ENCODE peak calls at places on chromosomes 7 and 10, in four cellular contexts. U is IMR-90, X is H1, F is H9. E is an unnamed sample.

GRCh38 chr7:105277341-105277740 is 111.4 kb downstream of the SRPK2 start:
- DNase-seq in X (no peak), U (peak), F (no peak), E (no peak)

GRCh38 chr10:93152136-93152535 is 78.4 kb downstream of the CYP26A1 start:
- DNase-seq in X (no peak), F (no peak), U (peak), E (peak)

GRCh38 chr7:130505753-130506152 is 13.9 kb downstream of the MEST start:
- DNase-seq in X (no peak), U (peak), F (no peak), E (peak)

GRCh38 chr7:142420554-142421362 is 162.9 kb upstream of the PRSS58 start:
- DNase-seq in X (no peak), U (peak), F (peak), E (peak)

GRCh38 chr10:78405781-78406180 is 372.1 kb downstream of the RPS24 start:
- DNase-seq in U (no peak), X (no peak), F (no peak), E (no peak)

GRCh38 chr7:1289681-1290261 is 57.1 kb downstream of the UNCX start:
- DNase-seq in U (no peak), X (no peak), F (no peak), E (peak)

GRCh38 chr10:119365773-119366640 is 158.6 kb downstream of the GRK5 start:
- DNase-seq in F (no peak), X (no peak), U (peak), E (peak)

GRCh38 chr7:81926154-81926553 is 156.3 kb upstream of the HGF start:
- DNase-seq in U (peak), F (no peak), X (no peak), E (no peak)

GRCh38 chr10:86376852-86377796 is 10.5 kb upstream of the GRID1 start:
- DNase-seq in F (peak), X (no peak), U (peak), E (peak)

GRCh38 chr7:45192546-45193177 is 35.1 kb downstream of the RAMP3 start:
- DNase-seq in U (no peak), X (no peak), F (peak), E (no peak)

GRCh38 chr10:98242823-98243222 is 25.2 kb downstream of the LOXL4 start:
- DNase-seq in F (no peak), U (peak), X (no peak), E (peak)

GRCh38 chr10:87771871-87772500 is 46.0 kb downstream of the ATAD1 start:
- DNase-seq in U (peak), X (no peak), F (no peak), E (peak)

GRCh38 chr7:3294432-3295100 is 6.5 kb upstream of the SDK1 start:
- DNase-seq in X (no peak), F (peak), U (no peak), E (no peak)

GRCh38 chr10:1177936-1178335 is 121.8 kb downstream of the WDR37 start:
- DNase-seq in F (no peak), X (no peak), U (no peak), E (no peak)

GRCh38 chr7:12436126-12436525 is 32.5 kb upstream of the VWDE start:
- DNase-seq in X (no peak), U (no peak), F (no peak), E (no peak)

GRCh38 chr7:94877731-94878670 is 29.4 kb upstream of the PPP1R9A start:
- DNase-seq in F (no peak), U (no peak), X (no peak), E (no peak)

GRCh38 chr7:51121945-51122425 is 194.6 kb downstream of the COBL start:
- DNase-seq in U (no peak), F (no peak), X (no peak), E (no peak)

GRCh38 chr7:25786958-25787730 is 364.9 kb upstream of the NFE2L3 start:
- DNase-seq in X (no peak), U (no peak), F (no peak), E (peak)

GRCh38 chr10:115844592-115844991 is 428.4 kb downstream of the GFRA1 start:
- DNase-seq in U (no peak), F (no peak), X (no peak), E (peak)

GRCh38 chr10:60816624-60817023 is 38.3 kb downstream of the CDK1 start:
- DNase-seq in F (no peak), X (no peak), U (peak), E (peak)

GRCh38 chr7:164882-165660 is 27.3 kb upstream of the FAM20C start:
- DNase-seq in F (no peak), X (no peak), U (no peak), E (no peak)

GRCh38 chr7:124349443-124349842 is 316.6 kb upstream of the TMEM229A start:
- DNase-seq in F (no peak), U (no peak), X (no peak), E (no peak)

GRCh38 chr7:17506090-17506489 is 207.6 kb downstream of the AHR start:
- DNase-seq in F (no peak), U (peak), X (no peak), E (no peak)

GRCh38 chr7:138065827-138066226 is 10.4 kb upstream of the AKR1D1 start:
- DNase-seq in X (no peak), U (no peak), F (no peak), E (no peak)

GRCh38 chr10:77965294-77965693 is 38.7 kb upstream of the DLG5 start:
- DNase-seq in U (peak), F (no peak), X (no peak), E (no peak)

GRCh38 chr7:121563177-121563576 is 167.1 kb upstream of the FAM3C start:
- DNase-seq in F (no peak), U (no peak), X (no peak), E (no peak)

GRCh38 chr7:151716339-151716722 is 160.6 kb downstream of the PRKAG2 start:
- DNase-seq in X (no peak), U (no peak), F (no peak), E (no peak)

GRCh38 chr10:124696446-124697392 is 47.5 kb downstream of the FAM53B start:
- DNase-seq in F (no peak), X (no peak), U (no peak), E (no peak)

GRCh38 chr10:124693801-124694416 is 50.3 kb downstream of the FAM53B start:
- DNase-seq in U (no peak), F (no peak), X (no peak), E (no peak)

GRCh38 chr10:124695259-124695658 is 48.9 kb downstream of the FAM53B start:
- DNase-seq in X (no peak), U (no peak), F (no peak), E (no peak)

GRCh38 chr10:124693396-124693795 is 50.8 kb downstream of the FAM53B start:
- DNase-seq in F (no peak), U (no peak), X (no peak), E (no peak)

DNA sequence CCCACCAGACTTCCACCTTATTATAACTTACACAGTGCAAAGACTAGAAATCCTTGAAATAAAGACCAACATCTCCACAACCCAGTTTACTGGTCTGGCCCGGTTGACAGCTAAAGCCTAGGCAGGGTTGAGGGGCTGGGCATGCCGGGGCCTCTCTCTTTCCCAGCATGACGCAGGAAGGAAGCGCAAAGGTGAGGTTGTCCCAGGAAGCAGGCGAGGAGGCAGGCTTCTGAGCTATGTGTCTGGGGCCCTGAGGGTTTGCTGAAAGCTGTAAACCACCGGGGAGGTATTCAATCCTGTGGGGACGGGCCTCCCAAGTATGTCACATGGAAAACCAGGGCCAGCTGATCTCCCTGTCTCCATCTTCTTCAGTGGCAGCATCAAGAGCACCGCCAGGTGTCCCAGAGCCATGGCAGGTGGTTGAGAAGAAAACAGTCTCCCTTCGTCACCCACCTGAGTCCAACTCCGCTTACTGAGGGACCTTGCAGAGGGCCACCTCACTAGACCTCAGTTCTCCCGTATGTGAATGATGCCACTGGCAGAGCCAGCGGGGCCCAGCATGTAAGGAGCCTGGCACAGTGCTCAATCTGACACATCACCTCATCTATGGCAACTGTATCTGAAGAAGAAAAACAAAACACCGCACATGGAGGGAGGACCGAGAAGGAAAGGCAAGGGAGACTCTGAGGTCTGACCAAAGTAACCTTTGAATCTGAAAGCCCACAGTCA is 49.5 kb downstream of the FAM53B start:
- DNase-seq in X (no peak), U (no peak), F (no peak), E (no peak)
- H3K18ac ChIP-seq in X (no peak), U (no peak), F (no peak), E (no peak)

GRCh38 chr7:74032191-74032490 is 4.2 kb downstream of the ELN start:
- DNase-seq in F (no peak), U (peak), X (no peak), E (peak)
- H4K91ac ChIP-seq in F (no peak), U (no peak), X (no peak), E (no peak)

GRCh38 chr7:99616359-99617186 is at the start of gene ZSCAN25:
- DNase-seq in U (peak), X (peak), F (peak), E (peak)

GRCh38 chr7:99615989-99616358 is 772 bp upstream of the ZSCAN25 start:
- DNase-seq in F (no peak), U (no peak), X (no peak), E (no peak)

GRCh38 chr7:99618726-99619125 is 2.0 kb downstream of the ZSCAN25 start:
- DNase-seq in U (peak), X (no peak), F (no peak), E (peak)

GRCh38 chr7:99619571-99620130 is 2.9 kb downstream of the ZSCAN25 start:
- DNase-seq in X (no peak), F (no peak), U (no peak), E (no peak)

DNA sequence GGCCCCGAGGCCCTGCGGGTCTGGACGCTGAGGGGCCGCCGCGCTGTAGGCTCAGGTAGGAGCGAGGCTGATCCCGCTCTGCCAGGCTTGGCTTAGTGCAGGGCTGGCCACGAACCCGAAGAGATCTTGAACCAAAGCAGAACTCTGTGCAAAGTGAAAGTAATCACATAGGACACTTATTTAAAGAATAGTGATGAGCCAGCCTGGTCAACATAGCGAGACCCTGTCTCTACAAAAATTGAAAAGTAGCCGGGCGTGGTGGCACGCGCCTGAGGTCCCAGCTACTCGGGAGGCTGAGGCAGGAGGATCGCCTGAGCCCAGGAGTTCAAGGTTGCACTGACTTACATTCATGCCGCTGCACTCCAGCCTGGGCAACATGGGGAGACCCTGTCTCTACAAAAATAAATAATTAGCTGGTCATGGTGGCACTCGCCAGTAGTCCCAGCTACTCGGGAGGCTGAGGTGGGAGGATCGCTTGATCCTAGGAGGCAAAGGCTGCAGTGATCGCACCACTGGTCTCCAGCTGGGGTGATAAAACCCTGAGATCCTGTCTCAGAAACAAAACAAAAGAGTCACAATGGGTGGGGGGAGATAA is 538 bp downstream of the ZSCAN25 start:
- DNase-seq in F (no peak), X (no peak), U (no peak), E (no peak)
- H3K18ac ChIP-seq in F (no peak), X (no peak), U (no peak), E (peak)

GRCh38 chr7:80135306-80136104 is 874 bp downstream of the GNAI1 start:
- DNase-seq in F (no peak), X (no peak), U (peak), E (no peak)
- H4K91ac ChIP-seq in F (no peak), X (peak), U (peak), E (peak)

GRCh38 chr7:148107741-148108140 is 482.8 kb upstream of the C7orf33 start:
- DNase-seq in X (no peak), F (no peak), U (no peak), E (no peak)

GRCh38 chr7:148110097-148110868 is 480.3 kb upstream of the C7orf33 start:
- DNase-seq in F (peak), U (no peak), X (no peak), E (no peak)

GRCh38 chr7:148105853-148106252 is 484.7 kb upstream of the C7orf33 start:
- DNase-seq in X (no peak), U (no peak), F (no peak), E (no peak)

GRCh38 chr7:148104924-148105323 is 485.6 kb upstream of the C7orf33 start:
- DNase-seq in X (no peak), F (no peak), U (no peak), E (no peak)

DNA sequence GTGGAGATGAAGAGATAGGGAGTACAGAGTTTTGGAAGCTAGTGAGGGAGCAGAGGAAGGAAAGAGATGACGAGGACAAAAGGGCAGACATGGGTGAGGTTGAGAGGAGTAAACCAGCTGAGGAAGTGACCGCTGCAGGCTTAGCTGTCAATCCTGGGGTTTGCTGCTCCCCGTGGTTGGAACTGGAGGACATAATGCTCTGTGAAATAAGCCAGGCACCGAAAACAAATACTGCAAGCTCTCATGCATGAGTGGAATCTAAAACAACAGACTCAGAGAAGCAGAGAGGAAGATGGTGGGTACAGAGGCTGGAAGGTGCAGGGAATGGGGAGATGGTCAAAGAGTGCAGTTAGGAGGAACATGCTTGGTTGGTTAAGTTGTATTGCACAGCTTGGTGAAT is 482.2 kb upstream of the C7orf33 start:
- DNase-seq in X (no peak), F (no peak), U (no peak), E (no peak)
- H3K18ac ChIP-seq in X (no peak), F (no peak), U (no peak), E (no peak)

DNA sequence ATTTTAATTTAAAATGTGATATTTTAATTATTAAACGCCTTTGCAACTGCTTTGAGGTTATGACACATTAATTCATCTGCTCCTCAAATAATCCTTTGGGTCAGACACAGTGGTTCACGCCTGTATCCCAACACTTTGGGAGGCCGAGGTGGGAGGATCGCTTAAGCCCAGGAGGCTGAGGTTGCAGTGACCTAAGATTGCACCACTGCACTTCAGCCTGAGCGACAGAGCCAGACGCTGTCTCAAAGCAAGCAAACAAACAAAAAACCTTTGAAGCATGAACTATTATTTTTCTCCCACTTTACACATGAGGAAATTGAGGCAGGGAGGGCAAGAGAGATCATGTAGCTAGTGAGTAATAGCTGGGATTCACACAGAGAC is 1.5 kb upstream of the POLD2 start:
- DNase-seq in X (no peak), F (no peak), U (no peak), E (no peak)
- H4K91ac ChIP-seq in X (no peak), F (no peak), U (no peak), E (no peak)

E was measured in mesenchymal stem cell.